ENCODE peak calls at places on chromosome 13, in seven cellular contexts. W, V, M, X, J, A and D are unnamed samples.

GRCh38 chr13:31038834-31039552 is 106.5 kb downstream of the TEX26 start:
- DNase-seq in J (no peak), W (no peak), X (no peak), V (no peak), A (peak; percentile 76), M (no peak), D (no peak)

GRCh38 chr13:81602236-81602635 is 1261.3 kb upstream of the SPRY2 start:
- DNase-seq in J (no peak), V (no peak), X (no peak), M (no peak), W (no peak), A (no peak), D (no peak)

GRCh38 chr13:101258071-101258470 is 158.2 kb downstream of the NALCN start:
- DNase-seq in W (no peak), V (no peak), J (no peak), A (peak; percentile 99), M (no peak), X (no peak), D (no peak)

GRCh38 chr13:35512271-35512920 is 35.9 kb upstream of the MAB21L1 start:
- DNase-seq in V (no peak), W (no peak), M (no peak), X (no peak), J (no peak), A (peak; percentile 75), D (no peak)

GRCh38 chr13:26228080-26228479 is 6.0 kb upstream of the RNF6 start:
- DNase-seq in M (no peak), J (no peak), V (no peak), X (peak; percentile 99), A (no peak), W (peak; percentile 93), D (peak; percentile 52)

GRCh38 chr13:48266967-48267639 is 34.1 kb downstream of the ITM2B start:
- DNase-seq in M (no peak), W (no peak), A (no peak), J (no peak), X (no peak), V (no peak), D (no peak)

GRCh38 chr13:72141845-72142470 is 275.0 kb upstream of the DACH1 start:
- DNase-seq in A (no peak), M (peak; percentile 6), X (no peak), W (no peak), V (no peak), J (no peak), D (no peak)

GRCh38 chr13:108276060-108276459 is 6.5 kb downstream of the TNFSF13B start:
- DNase-seq in V (peak; percentile 77), M (no peak), A (no peak), X (no peak), J (no peak), W (no peak), D (no peak)

GRCh38 chr13:32905864-32906180 is 110.4 kb upstream of the KL start:
- DNase-seq in X (no peak), V (no peak), M (no peak), A (no peak), J (no peak), W (no peak), D (no peak)

GRCh38 chr13:71610876-71611275 is 256.1 kb downstream of the DACH1 start:
- DNase-seq in J (no peak), X (no peak), A (no peak), M (no peak), W (no peak), V (no peak), D (peak; percentile 31)

GRCh38 chr13:82717249-82717648 is 1165.0 kb downstream of the SLITRK1 start:
- DNase-seq in W (no peak), V (no peak), J (no peak), M (no peak), A (peak; percentile 70), X (no peak), D (no peak)

GRCh38 chr13:113882266-113882627 is 18.4 kb upstream of the GAS6 start:
- DNase-seq in M (no peak), J (peak; percentile 54), A (no peak), X (no peak), W (no peak), V (peak; percentile 82), D (no peak)

GRCh38 chr13:47798906-47799305 is 202.2 kb downstream of the SUCLA2 start:
- DNase-seq in V (no peak), J (no peak), X (no peak), M (no peak), A (no peak), W (no peak), D (no peak)

GRCh38 chr13:29457299-29457698 is 138.2 kb downstream of the SLC7A1 start:
- DNase-seq in A (peak; percentile 88), X (no peak), W (no peak), J (no peak), V (no peak), M (no peak), D (no peak)

GRCh38 chr13:26605845-26606244 is 48.4 kb downstream of the WASF3 start:
- DNase-seq in M (no peak), V (no peak), W (no peak), X (no peak), J (no peak), A (no peak), D (no peak)

GRCh38 chr13:42487221-42487620 is 86.7 kb upstream of the TNFSF11 start:
- DNase-seq in W (no peak), J (no peak), X (no peak), A (no peak), M (no peak), V (no peak), D (no peak)

GRCh38 chr13:32804673-32805260 is 211.5 kb upstream of the KL start:
- DNase-seq in M (no peak), J (no peak), X (no peak), A (no peak), W (no peak), V (no peak), D (no peak)

GRCh38 chr13:110179116-110179857 is 127.7 kb downstream of the COL4A1 start:
- DNase-seq in J (no peak), X (no peak), M (peak; percentile 14), W (no peak), V (no peak), A (no peak), D (no peak)

GRCh38 chr13:37995052-37995451 is 125.5 kb upstream of the TRPC4 start:
- DNase-seq in J (no peak), A (peak; percentile 4), X (no peak), M (peak; percentile 97), V (no peak), W (no peak), D (peak; percentile 18)

GRCh38 chr13:22883262-22883840 is 297.4 kb upstream of the SGCG start:
- DNase-seq in X (no peak), V (peak; percentile 59), W (no peak), M (no peak), A (no peak), J (no peak), D (no peak)

GRCh38 chr13:76632388-76633044 is 253.7 kb downstream of the KCTD12 start:
- DNase-seq in J (no peak), W (no peak), V (no peak), A (no peak), X (no peak), M (no peak), D (no peak)

GRCh38 chr13:33543089-33543459 is 257.5 kb upstream of the STARD13 start:
- DNase-seq in V (no peak), A (no peak), M (peak; percentile 59), W (no peak), X (no peak), J (no peak), D (no peak)

GRCh38 chr13:30857018-30857417 is 49.1 kb upstream of the MEDAG start:
- DNase-seq in W (peak; percentile 63), V (no peak), X (peak; percentile 18), M (no peak), A (no peak), J (no peak), D (no peak)

GRCh38 chr13:112959701-112960542 is 9.1 kb upstream of the MCF2L start:
- DNase-seq in M (no peak), A (no peak), X (no peak), J (no peak), V (no peak), W (no peak), D (no peak)

GRCh38 chr13:110779046-110779445 is 65.5 kb downstream of the ING1 start:
- DNase-seq in W (no peak), V (no peak), A (no peak), J (no peak), X (no peak), M (no peak), D (no peak)

GRCh38 chr13:100440756-100441421 is 147.7 kb downstream of the GGACT start:
- DNase-seq in J (no peak), W (no peak), M (no peak), V (no peak), X (no peak), A (no peak), D (no peak)

GRCh38 chr13:76773695-76774094 is 112.5 kb downstream of the KCTD12 start:
- DNase-seq in M (no peak), W (no peak), J (no peak), A (no peak), X (no peak), V (no peak), D (no peak)

GRCh38 chr13:42305503-42305902 is 33.6 kb downstream of the AKAP11 start:
- DNase-seq in V (no peak), W (no peak), A (no peak), X (no peak), M (no peak), J (no peak), D (no peak)

GRCh38 chr13:30744056-30744684 is 8.8 kb downstream of the ALOX5AP start:
- DNase-seq in J (no peak), X (no peak), M (no peak), A (peak; percentile 80), W (no peak), V (no peak), D (no peak)

GRCh38 chr13:43196171-43196611 is 172.8 kb downstream of the DNAJC15 start:
- DNase-seq in V (no peak), W (peak; percentile 80), M (no peak), X (peak; percentile 79), A (no peak), J (no peak), D (peak; percentile 47)

GRCh38 chr13:56166864-56167263 is 973.9 kb upstream of the PRR20A start:
- DNase-seq in A (no peak), J (no peak), V (no peak), X (no peak), W (no peak), M (no peak), D (no peak)

GRCh38 chr13:39590466-39591036 is 12.4 kb downstream of the LHFPL6 start:
- DNase-seq in A (no peak), X (no peak), W (no peak), M (no peak), V (no peak), J (no peak), D (no peak)

GRCh38 chr13:60454425-60454824 is 57.4 kb downstream of the TDRD3 start:
- DNase-seq in X (no peak), M (no peak), W (no peak), V (no peak), A (no peak), J (no peak), D (no peak)